ENCODE peak calls at places on chromosomes 16 and 17, in eight cellular contexts. J, R, Z, K, V, Y, B and D are unnamed samples. For H3K36me3 and H3K4me1, the result is how much of the 10 kb centered on the place peaks cover.

GRCh38 chr17:46266656-46267544 is 28.0 kb upstream of the LRRC37A start:
- DNase-seq in J (peak), R (peak), Z (peak), K (no peak), V (peak), Y (no peak), B (peak), D (peak)

GRCh38 chr17:78899361-78900260 is 3.4 kb downstream of the CEP295NL start:
- DNase-seq in J (peak), R (no peak), Z (no peak), K (no peak), V (peak), Y (no peak), B (peak), D (peak)

GRCh38 chr16:12874135-12874534 is 27.3 kb upstream of the SHISA9 start:
- DNase-seq in J (no peak), R (no peak), Z (no peak), K (no peak), V (no peak), Y (no peak), B (no peak), D (no peak)

GRCh38 chr17:31582151-31582907 is 190.9 kb downstream of the RAB11FIP4 start:
- DNase-seq in J (peak), R (no peak), Z (no peak), K (no peak), V (no peak), Y (no peak), B (peak), D (no peak)

GRCh38 chr16:56743840-56744239 is 13.9 kb downstream of the NUP93 start:
- DNase-seq in J (peak), R (no peak), Z (no peak), K (no peak), V (no peak), Y (no peak), B (no peak), D (no peak)

GRCh38 chr17:75637561-75637960 is 4.3 kb downstream of the SMIM5 start:
- DNase-seq in J (no peak), R (no peak), Z (no peak), K (no peak), V (no peak), Y (no peak), B (no peak), D (no peak)

GRCh38 chr17:21072623-21073278 is 29.9 kb upstream of the USP22 start:
- DNase-seq in J (no peak), R (no peak), Z (no peak), K (no peak), V (no peak), Y (no peak), B (no peak), D (no peak)

GRCh38 chr17:38667099-38667786 is 7.5 kb downstream of the EPOP start:
- DNase-seq in J (peak), R (peak), Z (peak), K (peak), V (peak), Y (no peak), B (peak), D (peak)

GRCh38 chr17:63707151-63707550 is 7.2 kb upstream of the LIMD2 start:
- DNase-seq in J (no peak), R (peak), Z (peak), K (no peak), V (no peak), Y (no peak), B (no peak), D (no peak)

GRCh38 chr17:27315322-27315721 is 21.4 kb downstream of the WSB1 start:
- DNase-seq in J (peak), R (no peak), Z (no peak), K (no peak), V (no peak), Y (peak), B (peak), D (no peak)

GRCh38 chr17:20825539-20825938 is 217.3 kb downstream of the USP22 start:
- DNase-seq in J (no peak), R (no peak), Z (no peak), K (no peak), V (no peak), Y (no peak), B (no peak), D (peak)

GRCh38 chr17:57989011-57989345 is 924 bp upstream of the VEZF1 start:
- DNase-seq in J (no peak), R (no peak), Z (no peak), K (no peak), V (no peak), Y (no peak), B (peak), D (peak)

GRCh38 chr17:72514321-72514861 is 393.6 kb downstream of the SOX9 start:
- DNase-seq in J (no peak), R (no peak), Z (no peak), K (no peak), V (no peak), Y (no peak), B (no peak), D (no peak)

GRCh38 chr17:61157246-61157887 is 242.3 kb upstream of the TBX2 start:
- DNase-seq in J (no peak), R (no peak), Z (no peak), K (no peak), V (no peak), Y (no peak), B (no peak), D (peak)

GRCh38 chr17:65933290-65933689 is 258.6 kb downstream of the CEP112 start:
- DNase-seq in J (no peak), R (no peak), Z (no peak), K (no peak), V (no peak), Y (no peak), B (no peak), D (no peak)

GRCh38 chr17:21352221-21352980 is 23.8 kb upstream of the KCNJ12 start:
- DNase-seq in J (no peak), R (no peak), Z (no peak), K (no peak), V (no peak), Y (no peak), B (no peak), D (no peak)

GRCh38 chr17:49497147-49498036 is 2.3 kb downstream of the NGFR start:
- DNase-seq in J (peak), R (no peak), Z (peak), K (no peak), V (no peak), Y (peak), B (no peak), D (no peak)

GRCh38 chr16:3945751-3946603 is 65.5 kb upstream of the CREBBP start:
- DNase-seq in J (no peak), R (no peak), Z (no peak), K (no peak), V (no peak), Y (peak), B (no peak), D (peak)

GRCh38 chr17:51487947-51488346 is 227.6 kb downstream of the UTP18 start:
- DNase-seq in J (no peak), R (no peak), Z (no peak), K (no peak), V (peak), Y (no peak), B (no peak), D (peak)

GRCh38 chr16:31113420-31114124 is 3.9 kb upstream of the KAT8 start:
- DNase-seq in J (no peak), R (no peak), Z (no peak), K (no peak), V (no peak), Y (no peak), B (no peak), D (no peak)

GRCh38 chr17:4304417-4305027 is 40.7 kb upstream of the ANKFY1 start:
- DNase-seq in J (no peak), R (peak), Z (peak), K (no peak), V (no peak), Y (no peak), B (peak), D (peak)

GRCh38 chr17:4310349-4311060 is 46.7 kb upstream of the ANKFY1 start:
- DNase-seq in J (no peak), R (no peak), Z (no peak), K (no peak), V (no peak), Y (no peak), B (peak), D (peak)

GRCh38 chr17:4301066-4301465 is 37.3 kb upstream of the ANKFY1 start:
- DNase-seq in J (no peak), R (no peak), Z (no peak), K (no peak), V (no peak), Y (no peak), B (peak), D (no peak)

GRCh38 chr17:4307179-4307930 is 43.6 kb upstream of the ANKFY1 start:
- DNase-seq in J (no peak), R (no peak), Z (no peak), K (no peak), V (peak), Y (no peak), B (no peak), D (no peak)

GRCh38 chr17:4305224-4305623 is 41.4 kb upstream of the ANKFY1 start:
- DNase-seq in J (no peak), R (no peak), Z (no peak), K (no peak), V (no peak), Y (no peak), B (no peak), D (no peak)
- H3K36me3 ChIP-seq in J (under half), R (under half), Z (under half), K (under half), V (under half), Y (under half), B (under half), D (under half)

GRCh38 chr17:17711708-17712141 is 30.5 kb downstream of the RAI1 start:
- DNase-seq in J (no peak), R (no peak), Z (no peak), K (no peak), V (no peak), Y (no peak), B (no peak), D (no peak)
- H3K4me1 ChIP-seq in J (half or more), R (under half), Z (under half), K (half or more), V (under half), Y (under half), B (under half), D (under half)

GRCh38 chr17:81138083-81138482 is 27.2 kb upstream of the PVALEF start:
- DNase-seq in J (no peak), R (no peak), Z (no peak), K (no peak), V (no peak), Y (no peak), B (no peak), D (no peak)

GRCh38 chr17:81135503-81136283 is 29.6 kb upstream of the PVALEF start:
- DNase-seq in J (no peak), R (no peak), Z (no peak), K (no peak), V (no peak), Y (no peak), B (no peak), D (no peak)

GRCh38 chr17:81137248-81137647 is 28.1 kb upstream of the PVALEF start:
- DNase-seq in J (no peak), R (no peak), Z (no peak), K (no peak), V (no peak), Y (no peak), B (no peak), D (no peak)

GRCh38 chr17:81138500-81138899 is 26.8 kb upstream of the PVALEF start:
- DNase-seq in J (no peak), R (no peak), Z (no peak), K (no peak), V (no peak), Y (no peak), B (no peak), D (no peak)

GRCh38 chr17:81136366-81136765 is 28.9 kb upstream of the PVALEF start:
- DNase-seq in J (no peak), R (no peak), Z (no peak), K (no peak), V (no peak), Y (no peak), B (no peak), D (no peak)
- H3K36me3 ChIP-seq in J (under half), R (under half), Z (under half), K (under half), V (under half), Y (under half), B (under half), D (under half)

GRCh38 chr16:70745536-70746025 is 55.4 kb downstream of the VAC14 start:
- DNase-seq in J (no peak), R (no peak), Z (no peak), K (no peak), V (no peak), Y (no peak), B (no peak), D (no peak)
- H3K4me1 ChIP-seq in J (half or more), R (under half), Z (under half), K (under half), V (under half), Y (half or more), B (under half), D (under half)

DNA sequence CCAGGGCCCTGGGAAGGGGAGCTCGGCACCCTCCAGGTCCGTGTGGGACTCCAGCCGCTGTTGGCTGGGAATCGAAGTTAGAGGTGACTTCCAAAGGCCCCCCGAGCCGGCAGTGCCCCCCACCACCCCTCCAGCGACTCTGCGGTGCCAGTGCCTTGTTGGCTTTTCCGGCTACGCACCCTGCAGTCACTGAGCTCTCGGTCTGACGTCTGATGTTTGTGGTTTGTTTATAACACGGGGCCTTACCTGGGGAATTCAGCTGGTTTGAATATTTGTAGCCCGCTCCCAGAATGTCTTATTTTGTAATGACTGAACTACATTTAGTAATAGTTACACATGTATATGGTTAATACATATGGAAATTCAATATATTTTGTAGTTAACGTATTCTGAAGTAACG is 7.1 kb upstream of the BAIAP3 start:
- DNase-seq in J (no peak), R (no peak), Z (no peak), K (no peak), V (no peak), Y (no peak), B (no peak), D (no peak)
- H3K36me3 ChIP-seq in J (under half), R (under half), Z (under half), K (under half), V (under half), Y (under half), B (under half), D (under half)

GRCh38 chr17:28748852-28749515 is 5.2 kb downstream of the TRAF4 start:
- DNase-seq in J (no peak), R (no peak), Z (no peak), K (no peak), V (no peak), Y (no peak), B (no peak), D (no peak)
- H3K4me1 ChIP-seq in J (half or more), R (under half), Z (under half), K (half or more), V (under half), Y (under half), B (under half), D (under half)

DNA sequence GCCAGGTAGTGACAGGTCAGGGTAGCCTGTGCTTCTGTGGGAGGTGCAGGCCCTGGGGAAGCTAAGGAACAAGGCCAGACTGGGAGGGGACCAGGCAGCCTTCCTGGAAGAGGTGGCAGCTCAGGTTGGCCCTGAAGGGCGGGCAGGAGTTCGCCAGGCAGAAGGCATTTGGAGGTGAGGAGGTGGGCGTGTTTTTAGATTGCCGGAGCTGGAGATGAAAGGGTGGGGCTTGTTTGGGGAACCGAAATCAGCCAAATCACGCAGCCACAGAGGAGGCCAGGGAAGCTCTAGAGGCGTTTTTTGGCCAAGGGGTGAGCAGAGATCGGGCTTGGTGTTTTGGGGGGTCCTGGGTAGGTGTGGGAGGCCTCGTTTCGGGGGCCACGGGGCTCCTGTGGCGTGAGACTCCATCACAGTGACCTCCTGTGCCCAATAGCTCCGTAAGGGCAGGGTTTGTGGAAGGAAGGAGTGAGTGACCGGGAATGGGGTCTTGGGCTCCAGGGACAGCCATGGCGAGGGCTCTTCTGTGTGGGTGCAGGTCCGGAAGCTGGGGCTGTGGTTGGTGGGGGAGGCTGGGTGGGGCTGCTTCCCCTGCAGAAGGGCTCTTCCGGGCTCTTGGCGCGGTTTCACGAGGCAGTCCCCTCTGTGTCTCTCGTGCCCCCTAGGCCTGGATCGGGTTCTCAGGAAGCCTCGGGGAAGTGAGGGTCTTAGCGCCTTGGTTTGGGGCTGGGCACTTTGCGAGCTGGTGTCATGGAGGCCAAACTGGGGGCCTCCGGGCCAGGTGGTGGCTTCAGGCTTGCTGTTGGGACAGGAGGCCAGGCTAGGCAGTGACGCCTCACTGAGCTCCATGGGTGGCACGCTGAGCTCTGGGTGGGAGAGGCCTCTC is 7.8 kb downstream of the ADCY7 start:
- DNase-seq in J (no peak), R (peak), Z (peak), K (no peak), V (no peak), Y (no peak), B (no peak), D (no peak)
- H3K36me3 ChIP-seq in J (under half), R (under half), Z (under half), K (under half), V (under half), Y (under half), B (under half), D (under half)

GRCh38 chr17:9628509-9628908 is 16.8 kb upstream of the USP43 start:
- DNase-seq in J (no peak), R (no peak), Z (no peak), K (no peak), V (no peak), Y (no peak), B (no peak), D (no peak)
- H3K4me1 ChIP-seq in J (under half), R (under half), Z (under half), K (under half), V (under half), Y (under half), B (under half), D (under half)

GRCh38 chr17:17800504-17801021 is 36.2 kb downstream of the SREBF1 start:
- DNase-seq in J (no peak), R (no peak), Z (no peak), K (no peak), V (no peak), Y (no peak), B (no peak), D (no peak)
- H3K36me3 ChIP-seq in J (half or more), R (under half), Z (under half), K (under half), V (under half), Y (under half), B (under half), D (under half)